ENCODE peak calls at places on chromosomes 4 and X, in four cellular contexts. E is GM20000, W is GM23248, Z is GF-D8. F is an unnamed sample.

GRCh38 chr4:125664091-125664767 is 349.5 kb downstream of the FAT4 start:
- DNase-seq in W (no peak), Z (no peak), E (no peak), F (no peak)

GRCh38 chr4:48699470-48699869 is 80.6 kb downstream of the FRYL start:
- DNase-seq in E (no peak), W (peak; percentile 44), Z (no peak), F (no peak)

GRCh38 chrX:115892787-115893671 is 277.5 kb upstream of the AGTR2 start:
- DNase-seq in W (peak; percentile 17), Z (no peak), E (peak; percentile 4), F (no peak)

GRCh38 chrX:143472334-143472938 is 44.8 kb downstream of the SPANXN3 start:
- DNase-seq in Z (no peak), E (no peak), W (no peak), F (no peak)

GRCh38 chr4:120071192-120071795 is 4.6 kb upstream of the MAD2L1 start:
- DNase-seq in E (peak; percentile 32), W (peak; percentile 73), Z (peak; percentile 38), F (no peak)

GRCh38 chr4:26372525-26373172 is 51.8 kb downstream of the RBPJ start:
- DNase-seq in E (peak; percentile 57), W (peak; percentile 61), Z (peak; percentile 92), F (no peak)

GRCh38 chr4:37603070-37603468 is 83.1 kb downstream of the RELL1 start:
- DNase-seq in W (peak; percentile 71), E (peak; percentile 78), Z (peak; percentile 8), F (peak; percentile 78)

GRCh38 chrX:38036471-38036870 is 30.1 kb downstream of the SYTL5 start:
- DNase-seq in W (peak; percentile 49), E (no peak), Z (no peak), F (no peak)

GRCh38 chr4:111883557-111883999 is 261.7 kb upstream of the FAM241A start:
- DNase-seq in Z (no peak), W (peak; percentile 1), E (no peak), F (no peak)

GRCh38 chr4:142043509-142043908 is 407.1 kb downstream of the IL15 start:
- DNase-seq in E (no peak), W (peak; percentile 72), Z (no peak), F (no peak)

GRCh38 chr4:184854673-184855072 is 28.9 kb upstream of the ACSL1 start:
- DNase-seq in E (peak; percentile 36), Z (peak; percentile 97), W (no peak), F (no peak)

GRCh38 chr4:40675166-40675565 is 45.5 kb upstream of the RBM47 start:
- DNase-seq in E (no peak), W (no peak), Z (no peak), F (no peak)

GRCh38 chr4:161991811-161992210 is 172.0 kb downstream of the FSTL5 start:
- DNase-seq in E (no peak), Z (no peak), W (no peak), F (no peak)

GRCh38 chr4:72383439-72383838 is 185.6 kb downstream of the ADAMTS3 start:
- DNase-seq in W (peak; percentile 13), Z (no peak), E (no peak), F (no peak)

GRCh38 chr4:153757407-153757806 is 2.4 kb downstream of the RNF175 start:
- DNase-seq in W (no peak), Z (no peak), E (no peak), F (no peak)

GRCh38 chr4:88880501-88881226 is 176.3 kb downstream of the FAM13A start:
- DNase-seq in W (no peak), Z (no peak), E (no peak), F (no peak)

GRCh38 chrX:129875669-129876068 is 30.3 kb upstream of the UTP14A start:
- DNase-seq in W (peak; percentile 87), Z (no peak), E (no peak), F (no peak)

GRCh38 chrX:155997436-155997835 is at the start of gene IL9R:
- DNase-seq in W (no peak), Z (no peak), E (peak; percentile 60), F (no peak)

GRCh38 chr4:120082286-120082685 is 15.6 kb upstream of the MAD2L1 start:
- DNase-seq in E (no peak), W (no peak), Z (no peak), F (no peak)

GRCh38 chrX:15913161-15913560 is 58.5 kb upstream of the AP1S2 start:
- DNase-seq in W (no peak), Z (no peak), E (no peak), F (no peak)

GRCh38 chrX:4451591-4451990 is 738.1 kb upstream of the PRKX start:
- DNase-seq in E (no peak), Z (no peak), W (no peak), F (no peak)

GRCh38 chr4:169795585-169795984 is 37.8 kb upstream of the HPF1 start:
- DNase-seq in E (no peak), Z (no peak), W (peak; percentile 66), F (no peak)

GRCh38 chrX:78455901-78456300 is 128.5 kb upstream of the CYSLTR1 start:
- DNase-seq in W (peak; percentile 39), E (no peak), Z (no peak), F (no peak)

GRCh38 chr4:16293205-16293860 is 67.1 kb upstream of the TAPT1 start:
- DNase-seq in W (no peak), Z (no peak), E (no peak), F (no peak)

GRCh38 chr4:100649478-100649877 is 131.7 kb upstream of the EMCN start:
- DNase-seq in Z (no peak), W (peak; percentile 1), E (no peak), F (no peak)

GRCh38 chr4:79042079-79042674 is 102.9 kb upstream of the PAQR3 start:
- DNase-seq in Z (no peak), W (peak; percentile 57), E (peak; percentile 31), F (no peak)

GRCh38 chr4:97720869-97721432 is 422.3 kb downstream of the STPG2 start:
- DNase-seq in W (no peak), Z (no peak), E (no peak), F (no peak)

GRCh38 chr4:147138171-147138570 is 192.5 kb upstream of the TTC29 start:
- DNase-seq in W (peak; percentile 3), Z (no peak), E (no peak), F (no peak)

GRCh38 chrX:154021131-154021611 is 1.5 kb upstream of the IRAK1 start:
- DNase-seq in W (peak; percentile 84), E (peak; percentile 39), Z (no peak), F (no peak)

GRCh38 chrX:14927391-14927790 is 54.2 kb downstream of the MOSPD2 start:
- DNase-seq in Z (no peak), E (no peak), W (peak; percentile 18), F (no peak)

GRCh38 chrX:40152706-40153334 is 55.1 kb upstream of the BCOR start:
- DNase-seq in W (peak; percentile 62), E (peak; percentile 48), Z (peak; percentile 23), F (peak; percentile 43)

GRCh38 chr4:111399523-111400135 is 745.6 kb upstream of the FAM241A start:
- DNase-seq in E (no peak), Z (no peak), W (peak; percentile 51), F (peak; percentile 2)

F was measured in hypothalamus.